ENCODE peak calls at places on chromosomes 6 and 20, in nine cellular contexts. T, M, U, H, O, G, C, X and R are unnamed samples.

GRCh38 chr20:46293084-46293483 is 15.2 kb downstream of the CDH22 start:
- DNase-seq in T (peak), M (peak), U (peak), H (no peak), O (no peak), G (peak), C (peak), X (no peak), R (no peak)

GRCh38 chr6:15400572-15401004 is 154.7 kb downstream of the JARID2 start:
- DNase-seq in T (peak), M (peak), U (peak), H (peak), O (no peak), G (no peak), C (peak), X (no peak), R (peak)

GRCh38 chr6:163132050-163132750 is 282.3 kb upstream of the QKI start:
- DNase-seq in T (no peak), M (no peak), U (no peak), H (no peak), O (no peak), G (no peak), C (no peak), X (no peak), R (no peak)

GRCh38 chr6:131862486-131862885 is 54.7 kb downstream of the ENPP1 start:
- DNase-seq in T (no peak), M (no peak), U (no peak), H (no peak), O (no peak), G (no peak), C (peak), X (no peak), R (no peak)

GRCh38 chr6:131807644-131808459 is at the start of gene ENPP1:
- DNase-seq in T (peak), M (peak), U (peak), H (peak), O (peak), G (peak), C (peak), X (peak), R (peak)

GRCh38 chr6:28402197-28402596 is 2.6 kb upstream of the ZSCAN12 start:
- DNase-seq in T (no peak), M (no peak), U (no peak), H (no peak), O (no peak), G (no peak), C (no peak), X (no peak), R (no peak)

GRCh38 chr6:168314948-168315347 is 4.6 kb downstream of the DACT2 start:
- DNase-seq in T (peak), M (no peak), U (peak), H (no peak), O (no peak), G (no peak), C (no peak), X (no peak), R (no peak)

GRCh38 chr20:16135630-16136029 is 437.6 kb downstream of the KIF16B start:
- DNase-seq in T (no peak), M (no peak), U (no peak), H (no peak), O (no peak), G (no peak), C (no peak), X (no peak), R (no peak)

GRCh38 chr6:16540804-16541752 is 220.2 kb downstream of the ATXN1 start:
- DNase-seq in T (no peak), M (peak), U (no peak), H (no peak), O (no peak), G (no peak), C (no peak), X (no peak), R (no peak)

GRCh38 chr6:30711758-30712380 is 5.2 kb downstream of the MDC1 start:
- DNase-seq in T (no peak), M (peak), U (no peak), H (no peak), O (no peak), G (no peak), C (no peak), X (no peak), R (no peak)

GRCh38 chr20:53899351-53900167 is 170.8 kb downstream of the BCAS1 start:
- DNase-seq in T (peak), M (peak), U (peak), H (peak), O (no peak), G (no peak), C (peak), X (peak), R (no peak)

GRCh38 chr20:49786671-49787370 is 25.8 kb upstream of the SLC9A8 start:
- DNase-seq in T (no peak), M (no peak), U (peak), H (no peak), O (no peak), G (peak), C (peak), X (no peak), R (no peak)

GRCh38 chr6:75145976-75146375 is 59.9 kb downstream of the COL12A1 start:
- DNase-seq in T (no peak), M (no peak), U (no peak), H (no peak), O (no peak), G (no peak), C (no peak), X (no peak), R (no peak)

GRCh38 chr6:7138921-7139358 is 31.2 kb downstream of the RREB1 start:
- DNase-seq in T (no peak), M (peak), U (no peak), H (peak), O (no peak), G (no peak), C (peak), X (no peak), R (no peak)

GRCh38 chr6:156174026-156174880 is 602.9 kb upstream of the ARID1B start:
- DNase-seq in T (no peak), M (no peak), U (no peak), H (no peak), O (no peak), G (no peak), C (peak), X (no peak), R (no peak)

GRCh38 chr6:162108041-162108440 is 619.5 kb downstream of the PRKN start:
- DNase-seq in T (no peak), M (no peak), U (no peak), H (no peak), O (no peak), G (no peak), C (no peak), X (no peak), R (no peak)

GRCh38 chr20:43916073-43916874 is 1.6 kb downstream of the TOX2 start:
- DNase-seq in T (peak), M (no peak), U (peak), H (no peak), O (no peak), G (no peak), C (no peak), X (no peak), R (no peak)

GRCh38 chr6:110063864-110064263 is 85.8 kb downstream of the GPR6 start:
- DNase-seq in T (no peak), M (peak), U (no peak), H (no peak), O (no peak), G (no peak), C (no peak), X (no peak), R (no peak)

GRCh38 chr6:17165383-17165782 is 63.5 kb downstream of the STMND1 start:
- DNase-seq in T (no peak), M (no peak), U (peak), H (no peak), O (no peak), G (no peak), C (no peak), X (no peak), R (no peak)

GRCh38 chr6:99216959-99217358 is 132.5 kb downstream of the FAXC start:
- DNase-seq in T (no peak), M (no peak), U (no peak), H (no peak), O (no peak), G (no peak), C (no peak), X (no peak), R (no peak)

GRCh38 chr20:51175724-51176123 is 152.8 kb upstream of the KCNG1 start:
- DNase-seq in T (no peak), M (no peak), U (no peak), H (no peak), O (no peak), G (no peak), C (no peak), X (no peak), R (no peak)

GRCh38 chr6:134145786-134146185 is 93.4 kb upstream of the SLC2A12 start:
- DNase-seq in T (no peak), M (peak), U (peak), H (no peak), O (no peak), G (no peak), C (peak), X (no peak), R (no peak)

GRCh38 chr6:149176971-149177667 is 140.4 kb upstream of the TAB2 start:
- DNase-seq in T (no peak), M (peak), U (no peak), H (peak), O (no peak), G (no peak), C (no peak), X (no peak), R (no peak)

GRCh38 chr6:2448826-2449571 is 203.6 kb upstream of the GMDS start:
- DNase-seq in T (peak), M (peak), U (peak), H (peak), O (no peak), G (peak), C (peak), X (no peak), R (peak)

GRCh38 chr6:56023829-56024228 is 148.4 kb upstream of the BMP5 start:
- DNase-seq in T (no peak), M (no peak), U (no peak), H (no peak), O (no peak), G (no peak), C (no peak), X (no peak), R (no peak)

GRCh38 chr20:62134735-62135231 is 8.4 kb downstream of the PSMA7 start:
- DNase-seq in T (no peak), M (no peak), U (peak), H (no peak), O (no peak), G (no peak), C (no peak), X (no peak), R (no peak)